ENCODE peak calls at places on chromosome X, in seven cellular contexts. X, N, K, E, B, Z and D are unnamed samples.
A peak's percentile ranks its signal among the peaks of the same experiment; 100 is the strongest.

GRCh38 chrX:23784487-23785301 is 1.7 kb downstream of the SAT1 start:
- DNase-seq in X (no peak), N (no peak), K (peak; percentile 77), E (peak; percentile 81), B (no peak), Z (no peak), D (no peak)

GRCh38 chrX:57821703-57822375 is 88.4 kb downstream of the ZXDA start:
- DNase-seq in X (no peak), N (peak; percentile 1), K (peak; percentile 20), E (peak; percentile 16), B (no peak), Z (no peak), D (no peak)

GRCh38 chrX:140501321-140501720 is 3.5 kb downstream of the SOX3 start:
- DNase-seq in X (no peak), N (no peak), K (no peak), E (no peak), B (no peak), Z (no peak), D (no peak)

GRCh38 chrX:128698528-128698927 is 646.3 kb upstream of the ACTRT1 start:
- DNase-seq in X (no peak), N (no peak), K (no peak), E (no peak), B (no peak), Z (no peak), D (no peak)

GRCh38 chrX:51395807-51396728 is 63.4 kb downstream of the NUDT10 start:
- DNase-seq in X (no peak), N (peak; percentile 45), K (no peak), E (no peak), B (no peak), Z (no peak), D (no peak)

GRCh38 chrX:47228550-47229270 is 4.1 kb upstream of the USP11 start:
- DNase-seq in X (no peak), N (no peak), K (no peak), E (no peak), B (no peak), Z (no peak), D (no peak)

GRCh38 chrX:19625612-19626011 is 110.3 kb upstream of the MAP3K15 start:
- DNase-seq in X (no peak), N (peak; percentile 2), K (no peak), E (peak; percentile 10), B (no peak), Z (no peak), D (no peak)

GRCh38 chrX:39144323-39144722 is 343.1 kb downstream of the MID1IP1 start:
- DNase-seq in X (no peak), N (no peak), K (no peak), E (no peak), B (no peak), Z (no peak), D (no peak)

GRCh38 chrX:56382278-56382677 is 150.1 kb downstream of the KLF8 start:
- DNase-seq in X (no peak), N (no peak), K (no peak), E (no peak), B (no peak), Z (no peak), D (no peak)

GRCh38 chrX:40171513-40172168 is 73.9 kb upstream of the BCOR start:
- DNase-seq in X (no peak), N (no peak), K (no peak), E (peak; percentile 35), B (no peak), Z (no peak), D (peak; percentile 74)

GRCh38 chrX:134013092-134013497 is 27.7 kb upstream of the GPC3 start:
- DNase-seq in X (no peak), N (no peak), K (no peak), E (no peak), B (no peak), Z (no peak), D (no peak)

GRCh38 chrX:21493226-21493850 is 119.1 kb downstream of the CNKSR2 start:
- DNase-seq in X (no peak), N (no peak), K (peak; percentile 33), E (peak; percentile 57), B (no peak), Z (no peak), D (no peak)

GRCh38 chrX:47646636-47647035 is 3.7 kb downstream of the ELK1 start:
- DNase-seq in X (no peak), N (no peak), K (no peak), E (no peak), B (no peak), Z (no peak), D (peak; percentile 45)

GRCh38 chrX:23841847-23842522 is 59.0 kb downstream of the SAT1 start:
- DNase-seq in X (no peak), N (no peak), K (no peak), E (no peak), B (no peak), Z (no peak), D (no peak)

GRCh38 chrX:26845051-26845450 is 618.1 kb downstream of the PPP4R3C start:
- DNase-seq in X (no peak), N (no peak), K (peak; percentile 20), E (peak; percentile 47), B (no peak), Z (no peak), D (no peak)

GRCh38 chrX:116436358-116436816 is at the start of gene SLC6A14:
- DNase-seq in X (peak; percentile 40), N (no peak), K (no peak), E (no peak), B (no peak), Z (no peak), D (no peak)

GRCh38 chrX:71098302-71098701 is 2.7 kb downstream of the FOXO4 start:
- DNase-seq in X (peak; percentile 60), N (peak; percentile 69), K (peak; percentile 18), E (no peak), B (peak; percentile 40), Z (peak; percentile 42), D (no peak)

GRCh38 chrX:51507551-51507950 is 11.2 kb upstream of the NUDT11 start:
- DNase-seq in X (no peak), N (no peak), K (no peak), E (no peak), B (no peak), Z (no peak), D (no peak)

GRCh38 chrX:151973851-151974335 is 583 bp downstream of the GABRE start:
- DNase-seq in X (no peak), N (no peak), K (no peak), E (no peak), B (peak; percentile 37), Z (no peak), D (peak; percentile 71)

GRCh38 chrX:138711399-138712347 is at the start of gene FGF13:
- DNase-seq in X (peak; percentile 29), N (no peak), K (no peak), E (no peak), B (peak; percentile 10), Z (no peak), D (peak; percentile 76)
- TF ChIP-seq CTCF in X (no peak), N (no peak), K (no peak), E (no peak), B (peak; percentile 30), Z (peak; percentile 28), D (no peak)

GRCh38 chrX:119417842-119418241 is 18.7 kb downstream of the SLC25A43 start:
- DNase-seq in X (no peak), N (no peak), K (no peak), E (no peak), B (no peak), Z (no peak), D (no peak)
- TF ChIP-seq CTCF in X (no peak), N (no peak), K (no peak), E (no peak), B (peak; percentile 43), Z (no peak), D (no peak)

GRCh38 chrX:44816369-44816768 is 27.5 kb upstream of the DUSP21 start:
- DNase-seq in X (no peak), N (no peak), K (no peak), E (no peak), B (no peak), Z (no peak), D (no peak)
- TF ChIP-seq CTCF in X (no peak), N (no peak), K (no peak), E (no peak), B (no peak), Z (no peak), D (no peak)

GRCh38 chrX:53321216-53321942 is 40.0 kb upstream of the IQSEC2 start:
- DNase-seq in X (no peak), N (no peak), K (no peak), E (no peak), B (no peak), Z (no peak), D (no peak)
- TF ChIP-seq CTCF in X (no peak), N (no peak), K (no peak), E (no peak), B (no peak), Z (no peak), D (no peak)

GRCh38 chrX:84721416-84721815 is 219.2 kb upstream of the HDX start:
- DNase-seq in X (no peak), N (no peak), K (no peak), E (no peak), B (no peak), Z (no peak), D (no peak)
- TF ChIP-seq CTCF in X (no peak), N (no peak), K (no peak), E (no peak), B (no peak), Z (no peak), D (no peak)

DNA sequence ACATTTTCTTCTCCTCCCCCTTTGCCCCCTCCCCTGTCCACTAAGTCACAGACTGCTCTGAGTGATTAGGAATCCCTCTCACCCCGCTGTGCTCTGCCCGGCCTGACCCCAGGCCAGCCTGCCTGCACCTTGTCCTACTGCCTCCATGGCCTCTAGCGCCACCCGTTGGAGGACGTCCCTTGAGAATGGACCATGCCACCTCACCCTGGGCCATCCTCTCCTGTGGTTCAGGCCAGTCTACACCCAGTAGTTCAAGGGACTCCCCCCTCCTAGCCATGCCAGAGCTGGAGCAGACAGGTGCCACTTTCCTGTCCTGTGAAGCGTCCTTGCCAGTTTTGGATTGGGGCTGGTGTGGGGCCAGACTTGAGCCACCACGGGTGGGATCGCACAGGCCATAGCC is 9.7 kb upstream of the IRAK1 start:
- DNase-seq in X (no peak), N (no peak), K (no peak), E (no peak), B (no peak), Z (no peak), D (no peak)
- TF ChIP-seq CTCF in X (no peak), N (no peak), K (no peak), E (no peak), B (no peak), Z (no peak), D (no peak)